ENCODE peak calls at places on chromosome 5, in eight cellular contexts. One of them, this sample, is unnamed.

GRCh38 chr5:31291323-31291854 is 97.9 kb downstream of the CDH6 start:
- DNase-seq in vagina: no peak
- DNase-seq in CD4-positive, alpha-beta T cell: no peak
- DNase-seq in aorta: no peak
- DNase-seq in heart right ventricle: no peak
- DNase-seq in dorsolateral prefrontal cortex: no peak
- DNase-seq in neuronal stem cell: no peak
- DNase-seq in esophagus squamous epithelium: no peak
- DNase-seq in this sample: no peak

GRCh38 chr5:56319281-56320242 is 86.4 kb upstream of the ANKRD55 start:
- DNase-seq in vagina: no peak
- DNase-seq in CD4-positive, alpha-beta T cell: no peak
- DNase-seq in aorta: no peak
- DNase-seq in heart right ventricle: peak
- DNase-seq in dorsolateral prefrontal cortex: no peak
- DNase-seq in neuronal stem cell: no peak
- DNase-seq in esophagus squamous epithelium: no peak
- DNase-seq in this sample: no peak

GRCh38 chr5:159240301-159240870 is 22.7 kb upstream of the UBLCP1 start:
- DNase-seq in vagina: no peak
- DNase-seq in CD4-positive, alpha-beta T cell: no peak
- DNase-seq in aorta: no peak
- DNase-seq in heart right ventricle: no peak
- DNase-seq in dorsolateral prefrontal cortex: no peak
- DNase-seq in neuronal stem cell: no peak
- DNase-seq in esophagus squamous epithelium: no peak
- DNase-seq in this sample: no peak

GRCh38 chr5:175697846-175698245 is 40.0 kb downstream of the HRH2 start:
- DNase-seq in vagina: no peak
- DNase-seq in CD4-positive, alpha-beta T cell: no peak
- DNase-seq in aorta: no peak
- DNase-seq in heart right ventricle: no peak
- DNase-seq in dorsolateral prefrontal cortex: no peak
- DNase-seq in neuronal stem cell: no peak
- DNase-seq in esophagus squamous epithelium: no peak
- DNase-seq in this sample: no peak

GRCh38 chr5:10581867-10582511 is 18.1 kb downstream of the ANKRD33B start:
- DNase-seq in vagina: no peak
- DNase-seq in CD4-positive, alpha-beta T cell: no peak
- DNase-seq in aorta: no peak
- DNase-seq in heart right ventricle: no peak
- DNase-seq in dorsolateral prefrontal cortex: no peak
- DNase-seq in neuronal stem cell: no peak
- DNase-seq in esophagus squamous epithelium: no peak
- DNase-seq in this sample: no peak

GRCh38 chr5:107404595-107405366 is 266.0 kb downstream of the EFNA5 start:
- DNase-seq in vagina: no peak
- DNase-seq in CD4-positive, alpha-beta T cell: no peak
- DNase-seq in aorta: no peak
- DNase-seq in heart right ventricle: no peak
- DNase-seq in dorsolateral prefrontal cortex: no peak
- DNase-seq in neuronal stem cell: no peak
- DNase-seq in esophagus squamous epithelium: no peak
- DNase-seq in this sample: no peak

GRCh38 chr5:167916706-167917105 is 374.7 kb upstream of the WWC1 start:
- DNase-seq in vagina: no peak
- DNase-seq in CD4-positive, alpha-beta T cell: no peak
- DNase-seq in aorta: no peak
- DNase-seq in heart right ventricle: peak
- DNase-seq in dorsolateral prefrontal cortex: peak
- DNase-seq in neuronal stem cell: no peak
- DNase-seq in esophagus squamous epithelium: no peak
- DNase-seq in this sample: no peak

GRCh38 chr5:150224483-150225027 is 34.7 kb downstream of the SLC6A7 start:
- DNase-seq in vagina: no peak
- DNase-seq in CD4-positive, alpha-beta T cell: no peak
- DNase-seq in aorta: no peak
- DNase-seq in heart right ventricle: no peak
- DNase-seq in dorsolateral prefrontal cortex: no peak
- DNase-seq in neuronal stem cell: no peak
- DNase-seq in esophagus squamous epithelium: no peak
- DNase-seq in this sample: no peak

GRCh38 chr5:116532762-116533525 is 41.7 kb downstream of the SEMA6A start:
- DNase-seq in vagina: no peak
- DNase-seq in CD4-positive, alpha-beta T cell: no peak
- DNase-seq in aorta: no peak
- DNase-seq in heart right ventricle: no peak
- DNase-seq in dorsolateral prefrontal cortex: no peak
- DNase-seq in neuronal stem cell: no peak
- DNase-seq in esophagus squamous epithelium: no peak
- DNase-seq in this sample: no peak

GRCh38 chr5:27015758-27016157 is 22.6 kb downstream of the CDH9 start:
- DNase-seq in vagina: no peak
- DNase-seq in CD4-positive, alpha-beta T cell: no peak
- DNase-seq in aorta: no peak
- DNase-seq in heart right ventricle: no peak
- DNase-seq in dorsolateral prefrontal cortex: no peak
- DNase-seq in neuronal stem cell: no peak
- DNase-seq in esophagus squamous epithelium: no peak
- DNase-seq in this sample: no peak

GRCh38 chr5:23522553-23522952 is 15.1 kb downstream of the PRDM9 start:
- DNase-seq in vagina: no peak
- DNase-seq in CD4-positive, alpha-beta T cell: no peak
- DNase-seq in aorta: no peak
- DNase-seq in heart right ventricle: no peak
- DNase-seq in dorsolateral prefrontal cortex: no peak
- DNase-seq in neuronal stem cell: no peak
- DNase-seq in esophagus squamous epithelium: no peak
- DNase-seq in this sample: no peak

GRCh38 chr5:66337827-66338226 is 193.7 kb downstream of the SREK1 start:
- DNase-seq in vagina: no peak
- DNase-seq in CD4-positive, alpha-beta T cell: no peak
- DNase-seq in aorta: no peak
- DNase-seq in heart right ventricle: no peak
- DNase-seq in dorsolateral prefrontal cortex: peak
- DNase-seq in neuronal stem cell: no peak
- DNase-seq in esophagus squamous epithelium: no peak
- DNase-seq in this sample: no peak

GRCh38 chr5:34484591-34485228 is 171.4 kb upstream of the RAI14 start:
- DNase-seq in vagina: no peak
- DNase-seq in CD4-positive, alpha-beta T cell: no peak
- DNase-seq in aorta: no peak
- DNase-seq in heart right ventricle: no peak
- DNase-seq in dorsolateral prefrontal cortex: no peak
- DNase-seq in neuronal stem cell: no peak
- DNase-seq in esophagus squamous epithelium: no peak
- DNase-seq in this sample: no peak

GRCh38 chr5:10760976-10761841 is at the start of gene DAP:
- DNase-seq in vagina: no peak
- DNase-seq in CD4-positive, alpha-beta T cell: peak
- DNase-seq in aorta: peak
- DNase-seq in heart right ventricle: peak
- DNase-seq in dorsolateral prefrontal cortex: peak
- DNase-seq in neuronal stem cell: peak
- DNase-seq in esophagus squamous epithelium: peak
- DNase-seq in this sample: peak

GRCh38 chr5:101024299-101024698 is 121.2 kb upstream of the ST8SIA4 start:
- DNase-seq in vagina: no peak
- DNase-seq in CD4-positive, alpha-beta T cell: no peak
- DNase-seq in aorta: no peak
- DNase-seq in heart right ventricle: no peak
- DNase-seq in dorsolateral prefrontal cortex: no peak
- DNase-seq in neuronal stem cell: no peak
- DNase-seq in esophagus squamous epithelium: no peak
- DNase-seq in this sample: no peak

GRCh38 chr5:150301170-150301505 is 1.6 kb downstream of the ARSI start:
- DNase-seq in vagina: no peak
- DNase-seq in CD4-positive, alpha-beta T cell: no peak
- DNase-seq in aorta: peak
- DNase-seq in heart right ventricle: no peak
- DNase-seq in dorsolateral prefrontal cortex: no peak
- DNase-seq in neuronal stem cell: no peak
- DNase-seq in esophagus squamous epithelium: no peak
- DNase-seq in this sample: no peak

GRCh38 chr5:33477816-33478215 is 37.1 kb downstream of the TARS1 start:
- DNase-seq in vagina: no peak
- DNase-seq in CD4-positive, alpha-beta T cell: no peak
- DNase-seq in aorta: no peak
- DNase-seq in heart right ventricle: no peak
- DNase-seq in dorsolateral prefrontal cortex: no peak
- DNase-seq in neuronal stem cell: no peak
- DNase-seq in esophagus squamous epithelium: no peak
- DNase-seq in this sample: no peak

GRCh38 chr5:33479321-33479720 is 38.6 kb downstream of the TARS1 start:
- DNase-seq in vagina: no peak
- DNase-seq in CD4-positive, alpha-beta T cell: no peak
- DNase-seq in aorta: no peak
- DNase-seq in heart right ventricle: no peak
- DNase-seq in dorsolateral prefrontal cortex: no peak
- DNase-seq in neuronal stem cell: no peak
- DNase-seq in esophagus squamous epithelium: no peak
- DNase-seq in this sample: no peak

GRCh38 chr5:33480876-33481275 is 40.1 kb downstream of the TARS1 start:
- DNase-seq in vagina: no peak
- DNase-seq in CD4-positive, alpha-beta T cell: no peak
- DNase-seq in aorta: no peak
- DNase-seq in heart right ventricle: no peak
- DNase-seq in dorsolateral prefrontal cortex: no peak
- DNase-seq in neuronal stem cell: no peak
- DNase-seq in esophagus squamous epithelium: no peak
- DNase-seq in this sample: no peak

GRCh38 chr5:33487256-33487655 is 46.5 kb downstream of the TARS1 start:
- DNase-seq in vagina: no peak
- DNase-seq in CD4-positive, alpha-beta T cell: no peak
- DNase-seq in aorta: no peak
- DNase-seq in heart right ventricle: no peak
- DNase-seq in dorsolateral prefrontal cortex: no peak
- DNase-seq in neuronal stem cell: no peak
- DNase-seq in esophagus squamous epithelium: no peak
- DNase-seq in this sample: no peak

GRCh38 chr5:33482335-33482734 is 41.6 kb downstream of the TARS1 start:
- DNase-seq in vagina: no peak
- DNase-seq in CD4-positive, alpha-beta T cell: no peak
- DNase-seq in aorta: no peak
- DNase-seq in heart right ventricle: no peak
- DNase-seq in dorsolateral prefrontal cortex: no peak
- DNase-seq in neuronal stem cell: peak
- DNase-seq in esophagus squamous epithelium: no peak
- DNase-seq in this sample: no peak
- H3K27ac ChIP-seq in vagina: no peak
- H3K27ac ChIP-seq in CD4-positive, alpha-beta T cell: no peak
- H3K27ac ChIP-seq in aorta: no peak
- H3K27ac ChIP-seq in heart right ventricle: no peak
- H3K27ac ChIP-seq in dorsolateral prefrontal cortex: no peak
- H3K27ac ChIP-seq in neuronal stem cell: no peak
- H3K27ac ChIP-seq in esophagus squamous epithelium: no peak
- H3K27ac ChIP-seq in this sample: no peak

GRCh38 chr5:76790632-76791290 is 28.1 kb upstream of the F2RL1 start:
- DNase-seq in vagina: no peak
- DNase-seq in CD4-positive, alpha-beta T cell: peak
- DNase-seq in aorta: peak
- DNase-seq in heart right ventricle: peak
- DNase-seq in dorsolateral prefrontal cortex: no peak
- DNase-seq in neuronal stem cell: no peak
- DNase-seq in esophagus squamous epithelium: no peak
- DNase-seq in this sample: peak
- H3K27ac ChIP-seq in vagina: peak
- H3K27ac ChIP-seq in CD4-positive, alpha-beta T cell: no peak
- H3K27ac ChIP-seq in aorta: peak
- H3K27ac ChIP-seq in heart right ventricle: peak
- H3K27ac ChIP-seq in dorsolateral prefrontal cortex: no peak
- H3K27ac ChIP-seq in neuronal stem cell: peak
- H3K27ac ChIP-seq in esophagus squamous epithelium: peak
- H3K27ac ChIP-seq in this sample: no peak

GRCh38 chr5:135750506-135750905 is 84.0 kb upstream of the SLC25A48 start:
- DNase-seq in vagina: no peak
- DNase-seq in CD4-positive, alpha-beta T cell: no peak
- DNase-seq in aorta: no peak
- DNase-seq in heart right ventricle: no peak
- DNase-seq in dorsolateral prefrontal cortex: no peak
- DNase-seq in neuronal stem cell: no peak
- DNase-seq in esophagus squamous epithelium: no peak
- DNase-seq in this sample: no peak

GRCh38 chr5:135743684-135744083 is 90.8 kb upstream of the SLC25A48 start:
- DNase-seq in vagina: no peak
- DNase-seq in CD4-positive, alpha-beta T cell: no peak
- DNase-seq in aorta: no peak
- DNase-seq in heart right ventricle: no peak
- DNase-seq in dorsolateral prefrontal cortex: no peak
- DNase-seq in neuronal stem cell: no peak
- DNase-seq in esophagus squamous epithelium: no peak
- DNase-seq in this sample: no peak

GRCh38 chr5:135745897-135746500 is 88.5 kb upstream of the SLC25A48 start:
- DNase-seq in vagina: no peak
- DNase-seq in CD4-positive, alpha-beta T cell: no peak
- DNase-seq in aorta: no peak
- DNase-seq in heart right ventricle: no peak
- DNase-seq in dorsolateral prefrontal cortex: no peak
- DNase-seq in neuronal stem cell: no peak
- DNase-seq in esophagus squamous epithelium: no peak
- DNase-seq in this sample: no peak

DNA sequence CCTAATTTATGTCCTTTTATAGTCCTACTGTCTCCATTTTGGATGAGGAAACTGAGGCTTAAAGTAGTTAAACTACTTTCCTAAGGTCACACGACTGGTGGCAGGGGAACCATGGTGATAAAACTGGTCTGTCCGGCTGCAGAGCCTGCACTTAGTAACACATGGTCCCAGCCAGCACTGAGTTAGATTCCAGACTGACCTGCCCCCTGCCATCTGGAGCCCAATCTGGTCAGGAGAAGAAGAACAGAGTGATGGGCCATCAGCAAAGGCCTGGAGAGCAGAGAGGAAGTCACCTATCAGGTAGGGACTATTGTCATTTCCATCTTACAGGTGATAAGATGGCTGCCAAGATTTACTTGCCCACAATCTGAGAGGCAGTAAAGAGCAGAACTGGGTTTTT is 86.6 kb upstream of the SLC25A48 start:
- DNase-seq in vagina: no peak
- DNase-seq in CD4-positive, alpha-beta T cell: no peak
- DNase-seq in aorta: no peak
- DNase-seq in heart right ventricle: no peak
- DNase-seq in dorsolateral prefrontal cortex: no peak
- DNase-seq in neuronal stem cell: no peak
- DNase-seq in esophagus squamous epithelium: no peak
- DNase-seq in this sample: no peak
- H3K27ac ChIP-seq in vagina: no peak
- H3K27ac ChIP-seq in CD4-positive, alpha-beta T cell: no peak
- H3K27ac ChIP-seq in aorta: no peak
- H3K27ac ChIP-seq in heart right ventricle: no peak
- H3K27ac ChIP-seq in dorsolateral prefrontal cortex: no peak
- H3K27ac ChIP-seq in neuronal stem cell: no peak
- H3K27ac ChIP-seq in esophagus squamous epithelium: no peak
- H3K27ac ChIP-seq in this sample: no peak

DNA sequence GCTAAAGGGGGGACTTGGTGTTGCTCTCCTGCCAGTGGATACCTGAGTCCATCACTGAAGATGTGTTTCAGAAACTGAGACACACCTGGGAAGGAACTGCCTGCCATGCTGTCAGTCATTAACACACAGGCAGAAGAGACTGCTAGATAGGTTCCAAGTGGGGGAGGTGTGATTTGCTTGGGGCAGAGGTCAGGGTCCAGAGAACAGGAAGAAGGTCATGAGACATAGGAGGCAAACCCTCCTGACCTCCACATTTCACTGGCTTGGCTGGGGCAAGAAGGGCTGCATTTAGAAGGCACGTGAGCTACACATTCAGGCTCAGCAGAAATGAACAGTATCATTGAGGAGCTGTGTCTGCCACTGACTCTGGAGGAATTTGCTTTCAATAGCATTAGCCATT is 215.8 kb downstream of the HSPA4 start:
- DNase-seq in vagina: no peak
- DNase-seq in CD4-positive, alpha-beta T cell: no peak
- DNase-seq in aorta: no peak
- DNase-seq in heart right ventricle: no peak
- DNase-seq in dorsolateral prefrontal cortex: no peak
- DNase-seq in neuronal stem cell: no peak
- DNase-seq in esophagus squamous epithelium: no peak
- DNase-seq in this sample: no peak
- H3K27ac ChIP-seq in vagina: no peak
- H3K27ac ChIP-seq in CD4-positive, alpha-beta T cell: no peak
- H3K27ac ChIP-seq in aorta: no peak
- H3K27ac ChIP-seq in heart right ventricle: no peak
- H3K27ac ChIP-seq in dorsolateral prefrontal cortex: no peak
- H3K27ac ChIP-seq in neuronal stem cell: no peak
- H3K27ac ChIP-seq in esophagus squamous epithelium: no peak
- H3K27ac ChIP-seq in this sample: no peak